ENCODE peak calls at places on chromosome 13, in six cellular contexts. X is BE2C; C is mesendoderm; I is CD4-positive, CD25-positive, alpha-beta regulatory T cell; R is cardiac muscle cell; G is uterus. U is an unnamed sample. For H3K27me3, the result is how much of the 10 kb centered on the place peaks cover.

GRCh38 chr13:44373601-44374347 is at the start of gene SERP2:
- DNase-seq in X (peak), C (peak), I (peak), R (peak), G (peak), U (no peak)

GRCh38 chr13:41505209-41505835 is 48.0 kb downstream of the RGCC start:
- DNase-seq in X (no peak), C (no peak), I (no peak), R (no peak), G (no peak), U (no peak)

GRCh38 chr13:110376120-110376519 is 69.0 kb downstream of the COL4A2 start:
- DNase-seq in X (no peak), C (no peak), I (no peak), R (peak), G (peak), U (no peak)

GRCh38 chr13:23671902-23672301 is 101.7 kb downstream of the TNFRSF19 start:
- DNase-seq in X (no peak), C (no peak), I (no peak), R (no peak), G (no peak), U (no peak)

GRCh38 chr13:112855859-112856258 is 113.2 kb upstream of the MCF2L start:
- DNase-seq in X (no peak), C (no peak), I (no peak), R (no peak), G (no peak), U (no peak)

GRCh38 chr13:80904386-80904785 is 563.5 kb upstream of the SPRY2 start:
- DNase-seq in X (no peak), C (no peak), I (no peak), R (no peak), G (no peak), U (no peak)

GRCh38 chr13:32426981-32427851 is 714 bp downstream of the N4BP2L1 start:
- DNase-seq in X (peak), C (peak), I (peak), R (peak), G (peak), U (peak)

GRCh38 chr13:67515895-67516294 is 285.8 kb upstream of the PCDH9 start:
- DNase-seq in X (no peak), C (no peak), I (no peak), R (no peak), G (no peak), U (no peak)

GRCh38 chr13:73633817-73634449 is 500.3 kb downstream of the KLF12 start:
- DNase-seq in X (no peak), C (peak), I (no peak), R (no peak), G (no peak), U (no peak)

GRCh38 chr13:51760592-51760991 is 43.4 kb downstream of the DHRS12 start:
- DNase-seq in X (no peak), C (no peak), I (no peak), R (no peak), G (no peak), U (no peak)

GRCh38 chr13:83215627-83216026 is 666.6 kb downstream of the SLITRK1 start:
- DNase-seq in X (no peak), C (no peak), I (no peak), R (no peak), G (no peak), U (no peak)

GRCh38 chr13:31160857-31161582 is 684 bp downstream of the HSPH1 start:
- DNase-seq in X (peak), C (peak), I (peak), R (peak), G (peak), U (peak)

GRCh38 chr13:103537616-103538015 is 471.4 kb upstream of the SLC10A2 start:
- DNase-seq in X (no peak), C (peak), I (no peak), R (no peak), G (no peak), U (no peak)

GRCh38 chr13:100442095-100442832 is 146.3 kb downstream of the GGACT start:
- DNase-seq in X (no peak), C (peak), I (no peak), R (no peak), G (no peak), U (no peak)

GRCh38 chr13:58437436-58437835 is 805.9 kb downstream of the PCDH17 start:
- DNase-seq in X (no peak), C (no peak), I (no peak), R (no peak), G (no peak), U (no peak)

GRCh38 chr13:83350569-83350968 is 531.7 kb downstream of the SLITRK1 start:
- DNase-seq in X (no peak), C (no peak), I (no peak), R (no peak), G (no peak), U (no peak)

GRCh38 chr13:108993346-108993745 is 363.9 kb downstream of the MYO16 start:
- DNase-seq in X (no peak), C (no peak), I (no peak), R (no peak), G (no peak), U (no peak)

GRCh38 chr13:80604094-80604493 is 263.2 kb upstream of the SPRY2 start:
- DNase-seq in X (no peak), C (peak), I (no peak), R (no peak), G (no peak), U (no peak)

GRCh38 chr13:97382276-97382675 is 51.7 kb upstream of the RAP2A start:
- DNase-seq in X (no peak), C (no peak), I (no peak), R (no peak), G (no peak), U (no peak)

GRCh38 chr13:87661471-87661870 is 9.7 kb upstream of the SLITRK5 start:
- DNase-seq in X (peak), C (no peak), I (no peak), R (no peak), G (no peak), U (no peak)

GRCh38 chr13:76512676-76513277 is 373.4 kb downstream of the KCTD12 start:
- DNase-seq in X (no peak), C (no peak), I (no peak), R (no peak), G (no peak), U (no peak)

GRCh38 chr13:33285420-33286124 is at the start of gene STARD13:
- DNase-seq in X (peak), C (peak), I (no peak), R (peak), G (peak), U (no peak)

GRCh38 chr13:77390391-77390790 is 63.5 kb upstream of the MYCBP2 start:
- DNase-seq in X (no peak), C (no peak), I (no peak), R (no peak), G (no peak), U (no peak)

GRCh38 chr13:88979465-88980180 is 1308.5 kb downstream of the SLITRK5 start:
- DNase-seq in X (peak), C (peak), I (no peak), R (peak), G (no peak), U (no peak)

GRCh38 chr13:21537105-21537504 is 66.9 kb downstream of the MICU2 start:
- DNase-seq in X (no peak), C (no peak), I (no peak), R (no peak), G (no peak), U (no peak)

GRCh38 chr13:44874886-44875630 is 114.2 kb downstream of the NUFIP1 start:
- DNase-seq in X (no peak), C (no peak), I (no peak), R (peak), G (no peak), U (no peak)

GRCh38 chr13:75485286-75486062 is 3.5 kb upstream of the TBC1D4 start:
- DNase-seq in X (no peak), C (peak), I (no peak), R (no peak), G (no peak), U (no peak)

GRCh38 chr13:94712287-94712811 is at the start of gene SOX21:
- DNase-seq in X (no peak), C (peak), I (no peak), R (no peak), G (no peak), U (no peak)

GRCh38 chr13:42367836-42368235 is 95.9 kb downstream of the AKAP11 start:
- DNase-seq in X (no peak), C (no peak), I (no peak), R (no peak), G (no peak), U (no peak)

GRCh38 chr13:111968611-111969010 is 98.3 kb upstream of the SOX1 start:
- DNase-seq in X (no peak), C (no peak), I (no peak), R (no peak), G (no peak), U (no peak)

DNA sequence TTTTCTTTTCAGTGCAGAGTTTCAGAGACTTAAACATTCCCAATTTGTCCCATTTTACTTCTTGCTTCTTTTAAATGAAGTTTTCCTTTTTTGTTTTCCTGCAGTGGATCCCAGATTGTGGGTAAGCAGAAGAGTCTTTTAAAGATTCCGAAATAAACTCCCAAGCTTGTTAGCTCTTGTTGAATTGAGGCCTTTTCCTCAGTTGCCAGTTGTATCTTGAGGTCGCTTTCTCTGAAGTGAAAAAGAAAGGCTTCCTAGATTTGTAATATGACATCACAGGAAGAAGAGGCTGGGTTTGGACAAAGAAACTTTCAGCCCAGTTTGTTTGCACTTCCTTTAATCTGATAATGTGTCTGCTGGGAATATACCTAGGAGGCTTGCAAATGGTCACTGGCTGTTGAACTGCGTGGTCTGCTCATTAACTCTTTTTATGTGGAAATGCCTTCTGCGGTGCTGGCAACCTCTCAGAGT is at the start of gene LPAR6:
- DNase-seq in X (no peak), C (peak), I (peak), R (no peak), G (peak), U (no peak)
- H3K4me3 ChIP-seq in X (no peak), C (peak), I (peak), R (peak), G (peak), U (peak)

GRCh38 chr13:98752942-98753290 is 444 bp upstream of the SLC15A1 start:
- DNase-seq in X (no peak), C (no peak), I (no peak), R (no peak), G (no peak), U (no peak)
- H3K27me3 ChIP-seq in X (under half), C (under half), I (under half), R (half or more), G (under half), U (under half)

DNA sequence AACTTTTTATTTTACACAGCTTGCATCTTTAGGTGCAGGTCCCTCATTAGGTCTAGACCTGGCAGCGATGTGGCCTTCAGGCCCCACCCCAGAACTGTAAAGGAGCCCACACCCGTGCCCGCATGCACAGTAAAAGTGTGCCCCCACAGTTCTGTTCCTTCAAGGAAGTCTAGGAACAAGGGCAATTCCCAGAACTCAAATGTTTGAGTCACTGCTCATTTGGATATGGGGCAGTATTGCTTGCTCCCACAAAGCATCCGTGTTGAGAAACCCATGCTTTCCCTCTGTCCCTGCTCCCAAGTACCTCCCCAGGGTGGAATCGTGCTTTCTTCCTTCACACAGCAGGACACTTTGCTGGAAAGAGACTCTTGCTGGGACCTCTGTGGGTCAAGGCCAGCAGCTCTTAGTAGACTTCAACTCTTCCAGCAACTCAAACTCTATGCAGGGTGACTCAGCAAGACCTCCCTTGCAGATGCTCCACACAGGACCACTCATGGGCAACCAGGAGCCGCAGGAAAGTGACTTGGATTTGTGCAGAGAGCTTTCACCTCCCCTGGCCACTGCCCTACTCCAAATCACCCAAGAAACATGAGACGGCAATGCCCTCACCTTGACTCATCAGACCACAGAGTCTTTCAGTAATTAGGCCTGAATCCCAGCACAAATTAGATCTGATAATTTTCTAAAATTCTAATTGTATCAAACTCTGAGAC is 12.3 kb downstream of the SLC7A1 start:
- DNase-seq in X (no peak), C (peak), I (no peak), R (no peak), G (no peak), U (no peak)
- H3K4me3 ChIP-seq in X (no peak), C (no peak), I (no peak), R (no peak), G (no peak), U (no peak)

GRCh38 chr13:79228972-79229371 is 177.1 kb downstream of the RBM26 start:
- DNase-seq in X (no peak), C (no peak), I (no peak), R (no peak), G (no peak), U (no peak)

GRCh38 chr13:79225487-79226232 is 180.4 kb downstream of the RBM26 start:
- DNase-seq in X (no peak), C (peak), I (no peak), R (no peak), G (no peak), U (no peak)

GRCh38 chr13:79226250-79226649 is 179.8 kb downstream of the RBM26 start:
- DNase-seq in X (no peak), C (no peak), I (no peak), R (no peak), G (no peak), U (no peak)

GRCh38 chr13:79226938-79227337 is 179.1 kb downstream of the RBM26 start:
- DNase-seq in X (no peak), C (peak), I (no peak), R (peak), G (no peak), U (no peak)

DNA sequence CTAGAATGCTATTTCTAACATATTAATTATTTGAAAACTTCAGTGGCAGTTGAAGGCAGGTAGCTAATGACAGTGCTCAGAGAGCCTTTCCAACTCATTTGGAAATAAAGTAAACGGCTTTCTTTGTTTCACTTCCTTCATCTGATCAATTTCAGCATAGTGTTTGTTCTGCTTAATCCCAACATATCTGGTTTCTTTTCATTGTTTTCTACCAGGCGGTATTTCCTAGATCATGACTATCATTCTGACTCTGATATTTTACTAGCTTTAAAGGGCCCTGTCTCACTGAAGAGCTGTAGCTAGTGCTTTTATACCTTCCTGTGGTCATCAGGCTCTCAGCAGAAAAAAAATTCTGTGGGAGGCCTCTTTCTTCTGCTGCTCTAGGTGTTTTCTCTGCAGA is 178.6 kb downstream of the RBM26 start:
- DNase-seq in X (no peak), C (no peak), I (no peak), R (no peak), G (no peak), U (no peak)
- H3K27me3 ChIP-seq in X (under half), C (under half), I (under half), R (under half), G (under half), U (under half)

GRCh38 chr13:107582171-107582570 is 633.2 kb downstream of the LIG4 start:
- DNase-seq in X (no peak), C (no peak), I (no peak), R (no peak), G (no peak), U (no peak)

GRCh38 chr13:107590556-107590955 is 624.8 kb downstream of the LIG4 start:
- DNase-seq in X (no peak), C (no peak), I (no peak), R (no peak), G (no peak), U (no peak)

GRCh38 chr13:107587681-107588080 is 627.7 kb downstream of the LIG4 start:
- DNase-seq in X (no peak), C (no peak), I (no peak), R (no peak), G (no peak), U (no peak)

GRCh38 chr13:107585466-107585865 is 629.9 kb downstream of the LIG4 start:
- DNase-seq in X (peak), C (no peak), I (no peak), R (no peak), G (no peak), U (no peak)

GRCh38 chr13:107586216-107586615 is 629.1 kb downstream of the LIG4 start:
- DNase-seq in X (no peak), C (no peak), I (no peak), R (no peak), G (no peak), U (no peak)
- H3K4me3 ChIP-seq in X (no peak), C (no peak), I (no peak), R (no peak), G (no peak), U (no peak)

GRCh38 chr13:46085737-46086136 is 19.1 kb downstream of the CPB2 start:
- DNase-seq in X (no peak), C (no peak), I (no peak), R (no peak), G (no peak), U (no peak)
- H3K27me3 ChIP-seq in X (under half), C (under half), I (under half), R (under half), G (under half), U (under half)

GRCh38 chr13:27794075-27794691 is 1.9 kb downstream of the GSX1 start:
- DNase-seq in X (no peak), C (no peak), I (no peak), R (no peak), G (no peak), U (no peak)

GRCh38 chr13:27797228-27797624 is 4.9 kb downstream of the GSX1 start:
- DNase-seq in X (peak), C (peak), I (no peak), R (peak), G (no peak), U (no peak)

GRCh38 chr13:27794921-27795717 is 2.8 kb downstream of the GSX1 start:
- DNase-seq in X (no peak), C (peak), I (no peak), R (no peak), G (no peak), U (no peak)

GRCh38 chr13:27795718-27796019 is 3.4 kb downstream of the GSX1 start:
- DNase-seq in X (no peak), C (no peak), I (no peak), R (no peak), G (no peak), U (no peak)

DNA sequence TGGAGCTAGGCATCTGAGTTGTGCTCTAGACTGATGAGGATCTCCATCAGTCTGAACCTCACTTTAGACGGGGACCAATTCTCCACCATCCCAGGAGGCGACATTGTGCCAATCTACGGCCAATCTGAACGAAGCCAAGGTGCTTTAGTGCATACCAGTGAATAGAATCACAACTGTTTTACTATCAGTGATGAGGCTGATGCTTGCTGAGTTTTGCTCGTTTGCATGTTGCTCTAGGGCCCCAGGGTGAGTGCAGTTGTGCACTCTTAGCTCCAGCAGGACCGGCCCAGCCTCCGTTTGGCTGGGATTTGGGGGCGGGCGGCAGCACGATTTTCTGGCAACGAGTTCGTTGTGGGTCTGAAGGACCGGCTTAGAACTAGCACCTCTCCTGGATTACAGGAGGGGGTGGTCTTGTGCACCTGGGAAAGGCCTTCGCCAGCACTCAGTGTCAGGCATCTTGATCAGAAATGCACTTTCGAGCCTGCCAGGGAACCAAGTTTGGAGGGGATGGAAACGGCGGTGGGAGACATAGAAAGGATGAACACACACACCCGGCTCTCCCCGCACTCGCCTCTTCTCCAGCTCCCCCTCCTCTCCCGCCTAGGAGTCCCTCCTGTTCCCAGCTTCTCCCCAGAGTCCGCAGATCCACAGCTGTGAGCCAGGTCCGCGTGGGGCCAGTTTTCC is 4.4 kb downstream of the GSX1 start:
- DNase-seq in X (no peak), C (no peak), I (no peak), R (no peak), G (no peak), U (no peak)
- H3K4me3 ChIP-seq in X (no peak), C (peak), I (no peak), R (no peak), G (no peak), U (no peak)

GRCh38 chr13:20156711-20157110 is 4.1 kb downstream of the GJA3 start:
- DNase-seq in X (no peak), C (no peak), I (no peak), R (no peak), G (no peak), U (no peak)
- H3K27me3 ChIP-seq in X (half or more), C (under half), I (under half), R (under half), G (under half), U (under half)

U was measured in effector memory CD4-positive, alpha-beta T cell.